ENCODE peak calls at places on chromosome 13, in six cellular contexts. L, H, W, J, T and E are unnamed samples.

GRCh38 chr13:49428041-49428763 is 15.7 kb downstream of the CAB39L start:
- DNase-seq in L (no peak), J (no peak), W (no peak), T (no peak), H (no peak), E (no peak)

GRCh38 chr13:62250501-62251175 is 835.0 kb upstream of the PCDH20 start:
- DNase-seq in T (no peak), W (no peak), J (no peak), L (no peak), H (no peak), E (no peak)

GRCh38 chr13:95500136-95500718 is 52.3 kb upstream of the CLDN10 start:
- DNase-seq in J (no peak), H (no peak), T (no peak), W (no peak), L (no peak), E (no peak)

GRCh38 chr13:51154029-51154555 is 43.0 kb upstream of the C13orf42 start:
- DNase-seq in J (no peak), H (no peak), L (no peak), T (no peak), W (no peak), E (no peak)

GRCh38 chr13:97165527-97166425 is 56.4 kb upstream of the MBNL2 start:
- DNase-seq in H (no peak), W (no peak), J (no peak), L (no peak), T (peak), E (no peak)

GRCh38 chr13:98997738-98998641 is 20.1 kb upstream of the DOCK9 start:
- DNase-seq in W (no peak), L (no peak), J (no peak), H (no peak), T (no peak), E (peak)

GRCh38 chr13:104871456-104871855 is 1664.0 kb downstream of the EFNB2 start:
- DNase-seq in J (no peak), W (no peak), H (no peak), L (no peak), T (no peak), E (no peak)

GRCh38 chr13:30371649-30372265 is 50.5 kb upstream of the UBE2L5 start:
- DNase-seq in L (peak), J (no peak), H (no peak), T (no peak), W (no peak), E (peak)

GRCh38 chr13:98584668-98585397 is 7.9 kb upstream of the STK24 start:
- DNase-seq in J (no peak), W (no peak), H (no peak), L (no peak), T (no peak), E (peak)

GRCh38 chr13:23321534-23322241 is 111.8 kb downstream of the SACS start:
- DNase-seq in T (no peak), W (no peak), H (no peak), L (peak), J (no peak), E (peak)

GRCh38 chr13:59120297-59120843 is 1043.4 kb downstream of the DIAPH3 start:
- DNase-seq in T (no peak), J (no peak), H (no peak), L (no peak), W (no peak), E (no peak)

GRCh38 chr13:94309576-94309975 is 169.9 kb downstream of the DCT start:
- DNase-seq in J (no peak), L (no peak), W (no peak), H (no peak), T (no peak), E (no peak)

GRCh38 chr13:36352350-36352749 is 6.2 kb upstream of the SPART start:
- DNase-seq in H (no peak), J (no peak), L (no peak), W (no peak), T (no peak), E (no peak)

GRCh38 chr13:98174995-98175394 is 2.1 kb downstream of the RNF113B start:
- DNase-seq in T (no peak), J (no peak), L (no peak), W (no peak), H (no peak), E (peak)

GRCh38 chr13:72842991-72843390 is 61.1 kb downstream of the PIBF1 start:
- DNase-seq in J (no peak), T (no peak), H (no peak), W (no peak), L (no peak), E (no peak)

GRCh38 chr13:44237276-44237767 is 136.3 kb upstream of the SERP2 start:
- DNase-seq in H (no peak), T (peak), W (no peak), L (no peak), J (no peak), E (peak)

GRCh38 chr13:112335135-112335534 is 41.0 kb upstream of the SPACA7 start:
- DNase-seq in L (no peak), T (no peak), H (no peak), J (no peak), W (no peak), E (no peak)

GRCh38 chr13:102651392-102651791 is 43.5 kb downstream of the METTL21C start:
- DNase-seq in L (no peak), W (no peak), T (no peak), H (no peak), J (no peak), E (peak)

GRCh38 chr13:92187378-92187989 is 789.1 kb downstream of the GPC5 start:
- DNase-seq in T (peak), H (peak), W (peak), J (no peak), L (no peak), E (peak)

GRCh38 chr13:32426191-32426980 is 1.5 kb downstream of the N4BP2L1 start:
- DNase-seq in J (no peak), T (peak), H (no peak), W (peak), L (no peak), E (no peak)

GRCh38 chr13:76708138-76708537 is 178.1 kb downstream of the KCTD12 start:
- DNase-seq in J (no peak), W (no peak), T (no peak), L (no peak), H (no peak), E (no peak)

GRCh38 chr13:101230271-101230890 is 185.9 kb downstream of the NALCN start:
- DNase-seq in J (no peak), L (no peak), W (no peak), H (no peak), T (no peak), E (no peak)

GRCh38 chr13:110560606-110561334 is 752 bp downstream of the RAB20 start:
- DNase-seq in W (no peak), L (no peak), T (peak), H (no peak), J (no peak), E (peak)

GRCh38 chr13:44165895-44166496 is 207.6 kb upstream of the SERP2 start:
- DNase-seq in T (no peak), L (no peak), H (peak), J (no peak), W (no peak), E (no peak)

GRCh38 chr13:48192536-48192935 is 40.5 kb upstream of the ITM2B start:
- DNase-seq in J (no peak), L (no peak), T (no peak), W (no peak), H (no peak), E (no peak)

GRCh38 chr13:62696490-62696889 is 1280.8 kb upstream of the PCDH20 start:
- DNase-seq in H (no peak), T (no peak), W (no peak), L (no peak), J (no peak), E (no peak)

GRCh38 chr13:59982631-59983382 is 180.9 kb downstream of the DIAPH3 start:
- DNase-seq in W (no peak), J (no peak), T (no peak), H (no peak), L (no peak), E (no peak)